ENCODE peak calls at places on chromosomes 7 and 10, in nine cellular contexts. M, I, W, L, Z, Q, A, E and C are unnamed samples.

GRCh38 chr10:60238408-60239100 is 151.1 kb downstream of the ANK3 start:
- DNase-seq in M (no peak), I (peak; percentile 70), W (no peak), L (peak; percentile 38), Z (no peak), Q (no peak), A (peak; percentile 2), E (no peak), C (no peak)

GRCh38 chr7:28922618-28923331 is 35.4 kb downstream of the TRIL start:
- DNase-seq in M (peak; percentile 85), I (peak; percentile 75), W (peak; percentile 74), L (peak; percentile 69), Z (peak; percentile 77), Q (no peak), A (peak; percentile 72), E (no peak), C (peak; percentile 29)

GRCh38 chr10:52486840-52487611 is 172.9 kb downstream of the DKK1 start:
- DNase-seq in M (no peak), I (peak; percentile 92), W (no peak), L (no peak), Z (no peak), Q (no peak), A (no peak), E (no peak), C (no peak)

GRCh38 chr10:44983066-44983894 is 4.7 kb upstream of the DEPP1 start:
- DNase-seq in M (no peak), I (no peak), W (no peak), L (no peak), Z (peak; percentile 31), Q (no peak), A (no peak), E (no peak), C (no peak)

GRCh38 chr10:24901686-24902399 is 50.6 kb downstream of the PRTFDC1 start:
- DNase-seq in M (no peak), I (peak; percentile 98), W (no peak), L (peak; percentile 23), Z (no peak), Q (no peak), A (peak; percentile 92), E (no peak), C (no peak)

GRCh38 chr10:43353495-43354324 is 17.7 kb upstream of the FXYD4 start:
- DNase-seq in M (no peak), I (no peak), W (no peak), L (no peak), Z (no peak), Q (no peak), A (no peak), E (no peak), C (no peak)

GRCh38 chr10:94183666-94184264 is 179.0 kb downstream of the NOC3L start:
- DNase-seq in M (no peak), I (peak; percentile 100), W (no peak), L (no peak), Z (no peak), Q (no peak), A (no peak), E (no peak), C (no peak)

GRCh38 chr7:140212100-140212881 is 35.5 kb upstream of the KDM7A start:
- DNase-seq in M (no peak), I (peak; percentile 32), W (no peak), L (no peak), Z (no peak), Q (no peak), A (no peak), E (no peak), C (no peak)

GRCh38 chr10:69968830-69969229 is 83.8 kb upstream of the MACROH2A2 start:
- DNase-seq in M (no peak), I (peak; percentile 33), W (peak; percentile 45), L (no peak), Z (no peak), Q (no peak), A (peak; percentile 13), E (no peak), C (no peak)

GRCh38 chr10:34762156-34762555 is 52.9 kb downstream of the PARD3 start:
- DNase-seq in M (no peak), I (no peak), W (no peak), L (no peak), Z (no peak), Q (no peak), A (no peak), E (no peak), C (no peak)

GRCh38 chr7:37916673-37917660 is at the start of gene SFRP4:
- DNase-seq in M (peak; percentile 64), I (peak; percentile 1), W (peak; percentile 81), L (no peak), Z (peak; percentile 91), Q (no peak), A (peak; percentile 34), E (peak; percentile 60), C (no peak)

GRCh38 chr10:104734408-104734807 is 93.3 kb downstream of the SORCS3 start:
- DNase-seq in M (no peak), I (no peak), W (no peak), L (no peak), Z (no peak), Q (no peak), A (no peak), E (no peak), C (no peak)

GRCh38 chr10:27558612-27559020 is 54.5 kb downstream of the RAB18 start:
- DNase-seq in M (peak; percentile 49), I (peak; percentile 55), W (peak; percentile 54), L (no peak), Z (peak; percentile 57), Q (no peak), A (peak; percentile 58), E (no peak), C (peak; percentile 10)

GRCh38 chr7:24384362-24385030 is 100.5 kb downstream of the NPY start:
- DNase-seq in M (no peak), I (no peak), W (no peak), L (no peak), Z (no peak), Q (no peak), A (no peak), E (no peak), C (no peak)

GRCh38 chr10:4343091-4343490 is 482.9 kb upstream of the AKR1E2 start:
- DNase-seq in M (no peak), I (no peak), W (no peak), L (no peak), Z (no peak), Q (no peak), A (no peak), E (no peak), C (no peak)

GRCh38 chr10:4344544-4344994 is 481.4 kb upstream of the AKR1E2 start:
- DNase-seq in M (peak; percentile 56), I (peak; percentile 100), W (no peak), L (no peak), Z (peak; percentile 42), Q (no peak), A (peak; percentile 89), E (no peak), C (peak; percentile 77)

GRCh38 chr10:4346257-4346656 is 479.8 kb upstream of the AKR1E2 start:
- DNase-seq in M (no peak), I (no peak), W (no peak), L (no peak), Z (no peak), Q (no peak), A (no peak), E (no peak), C (no peak)

GRCh38 chr10:4345842-4346241 is 480.2 kb upstream of the AKR1E2 start:
- DNase-seq in M (no peak), I (peak; percentile 32), W (no peak), L (no peak), Z (no peak), Q (no peak), A (no peak), E (no peak), C (no peak)

DNA sequence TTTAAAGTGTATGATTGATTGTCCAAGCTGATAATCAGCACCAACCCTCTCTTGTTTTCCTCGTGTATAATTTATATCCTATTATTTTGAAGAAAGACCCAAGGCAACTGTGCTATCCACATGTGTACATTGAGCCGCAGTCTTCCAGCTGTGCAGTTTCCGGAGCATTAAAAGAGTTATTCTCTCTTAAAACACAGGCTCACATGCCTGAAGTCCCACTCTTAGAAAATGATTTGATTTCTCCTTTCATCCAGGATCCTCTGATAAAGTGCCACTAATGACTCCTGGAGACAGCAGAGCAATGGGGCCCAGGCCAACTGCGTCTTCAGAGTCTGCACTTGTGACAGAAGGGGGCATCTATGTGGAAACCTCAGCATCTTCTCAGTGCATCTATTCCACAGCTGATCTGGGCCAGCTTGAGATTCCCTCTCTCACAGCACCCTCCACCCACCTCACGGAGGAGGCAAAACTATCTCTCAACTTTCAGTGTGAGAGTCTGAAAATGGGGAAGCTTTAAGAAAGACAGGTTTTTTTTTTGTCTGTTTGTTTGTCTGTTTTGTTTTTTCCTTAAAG is 482.1 kb upstream of the AKR1E2 start:
- DNase-seq in M (no peak), I (peak; percentile 35), W (no peak), L (no peak), Z (no peak), Q (no peak), A (no peak), E (no peak), C (no peak)
- H3K4me3 ChIP-seq in M (no peak overlapping the region), I (no peak overlapping the region), W (no peak overlapping the region), L (no peak overlapping the region), Z (no peak overlapping the region), Q (no peak overlapping the region), A (peak overlapping the region; percentile 24), E (no peak overlapping the region), C (no peak overlapping the region)

GRCh38 chr10:97714401-97715258 is 1.1 kb downstream of the MARVELD1 start:
- DNase-seq in M (peak; percentile 66), I (peak; percentile 71), W (peak; percentile 84), L (peak; percentile 18), Z (peak; percentile 85), Q (no peak), A (no peak), E (peak; percentile 67), C (peak; percentile 56)
- TF ChIP-seq POLR2A in M (peak; percentile 23), I (peak; percentile 84), W (peak; percentile 49), L (no peak), Z (peak; percentile 66), Q (peak; percentile 52), A (no peak), E (no peak), C (no peak)

DNA sequence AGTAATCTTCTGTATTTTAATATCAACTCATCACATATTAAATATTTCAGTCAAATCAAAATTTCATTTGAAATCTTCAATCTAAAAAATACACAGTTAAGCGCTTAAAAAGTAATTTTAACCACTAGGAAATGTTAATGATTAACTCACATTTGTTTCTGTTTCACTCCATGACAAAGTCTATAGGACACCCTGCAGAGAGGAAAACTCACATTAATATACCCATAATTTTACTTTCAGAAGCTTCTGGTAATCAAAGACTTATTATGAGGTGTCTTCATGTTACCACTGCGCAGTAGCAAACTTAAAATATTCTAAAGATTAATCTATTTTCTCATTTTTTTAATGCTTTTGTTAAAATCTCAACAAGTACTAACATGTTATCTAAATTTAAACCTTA is 41.0 kb upstream of the ZNF518A start:
- DNase-seq in M (no peak), I (no peak), W (no peak), L (no peak), Z (no peak), Q (no peak), A (no peak), E (no peak), C (no peak)
- H3K4me3 ChIP-seq in M (peak overlapping the region; percentile 69), I (no peak overlapping the region), W (no peak overlapping the region), L (peak overlapping the region; percentile 63), Z (peak overlapping the region; percentile 70), Q (no peak overlapping the region), A (peak overlapping the region; percentile 63), E (peak overlapping the region; percentile 61), C (peak overlapping the region; percentile 62)

DNA sequence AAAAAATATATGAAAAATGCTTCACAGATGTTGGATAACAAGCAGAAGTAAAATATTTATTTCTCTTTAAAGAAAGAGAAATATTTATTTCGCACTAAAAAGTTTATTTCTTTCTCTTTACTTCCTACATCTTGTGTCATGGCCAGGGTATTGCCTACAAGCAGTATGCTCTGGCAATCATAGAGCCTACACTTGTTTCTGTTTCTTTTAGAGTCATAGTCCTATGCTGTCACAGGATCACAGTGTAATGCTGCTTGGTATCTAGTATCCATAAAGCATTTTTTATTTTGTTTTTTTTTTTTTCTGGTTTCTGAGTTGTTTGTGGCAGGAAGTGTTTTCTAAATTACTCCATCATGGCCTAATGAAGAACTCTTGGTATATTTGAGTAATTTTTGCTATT is 116.0 kb downstream of the ATRNL1 start:
- DNase-seq in M (no peak), I (no peak), W (no peak), L (no peak), Z (no peak), Q (no peak), A (no peak), E (no peak), C (no peak)
- TF ChIP-seq POLR2A in M (no peak), I (no peak), W (no peak), L (no peak), Z (no peak), Q (no peak), A (no peak), E (no peak), C (no peak)